ENCODE peak calls at places on chromosome 4, in eight cellular contexts. Y, F, N, L, S, B, M and H are unnamed samples. For H3K4me1, the result is how much of the 10 kb centered on the place peaks cover.

GRCh38 chr4:180947421-180947820 is 1295.8 kb upstream of the TENM3 start:
- DNase-seq in Y (peak), F (no peak), N (peak), L (peak), S (no peak), B (no peak), M (no peak), H (peak)

GRCh38 chr4:124993838-124994237 is 281.3 kb upstream of the ANKRD50 start:
- DNase-seq in Y (no peak), F (no peak), N (no peak), L (no peak), S (no peak), B (no peak), M (no peak), H (no peak)

GRCh38 chr4:63296773-63297172 is 1112.5 kb downstream of the TECRL start:
- DNase-seq in Y (no peak), F (peak), N (no peak), L (no peak), S (no peak), B (no peak), M (no peak), H (no peak)

GRCh38 chr4:68748181-68748981 is 67.4 kb upstream of the UGT2B10 start:
- DNase-seq in Y (no peak), F (no peak), N (no peak), L (peak), S (no peak), B (no peak), M (no peak), H (no peak)

GRCh38 chr4:90753068-90753467 is 625.9 kb downstream of the CCSER1 start:
- DNase-seq in Y (no peak), F (no peak), N (no peak), L (no peak), S (no peak), B (no peak), M (no peak), H (no peak)

GRCh38 chr4:1568855-1569460 is 115.2 kb downstream of the FAM53A start:
- DNase-seq in Y (no peak), F (no peak), N (no peak), L (no peak), S (no peak), B (no peak), M (no peak), H (no peak)

GRCh38 chr4:2281575-2282343 is 19.9 kb upstream of the MXD4 start:
- DNase-seq in Y (no peak), F (no peak), N (no peak), L (no peak), S (no peak), B (no peak), M (no peak), H (no peak)

GRCh38 chr4:53721276-53721675 is 130.0 kb upstream of the LNX1 start:
- DNase-seq in Y (no peak), F (no peak), N (no peak), L (no peak), S (no peak), B (no peak), M (no peak), H (no peak)

GRCh38 chr4:41692717-41693345 is 55.7 kb downstream of the PHOX2B start:
- DNase-seq in Y (peak), F (peak), N (peak), L (peak), S (no peak), B (no peak), M (peak), H (peak)

GRCh38 chr4:128653514-128654420 is 155.7 kb upstream of the JADE1 start:
- DNase-seq in Y (peak), F (peak), N (peak), L (no peak), S (no peak), B (no peak), M (no peak), H (no peak)

GRCh38 chr4:185504098-185505047 is 30.9 kb downstream of the PDLIM3 start:
- DNase-seq in Y (peak), F (no peak), N (no peak), L (no peak), S (no peak), B (peak), M (no peak), H (no peak)

GRCh38 chr4:963276-964225 is 9.8 kb downstream of the DGKQ start:
- DNase-seq in Y (no peak), F (no peak), N (no peak), L (no peak), S (no peak), B (no peak), M (no peak), H (no peak)

GRCh38 chr4:129254126-129254525 is 158.2 kb downstream of the C4orf33 start:
- DNase-seq in Y (no peak), F (no peak), N (peak), L (peak), S (no peak), B (no peak), M (no peak), H (no peak)

GRCh38 chr4:145260091-145260490 is 79.7 kb upstream of the OTUD4 start:
- DNase-seq in Y (no peak), F (no peak), N (no peak), L (no peak), S (no peak), B (no peak), M (no peak), H (peak)

GRCh38 chr4:80150387-80151173 is 46.7 kb upstream of the PRDM8 start:
- DNase-seq in Y (no peak), F (no peak), N (no peak), L (no peak), S (no peak), B (no peak), M (no peak), H (no peak)

GRCh38 chr4:8332038-8332857 is 62.7 kb downstream of the HTRA3 start:
- DNase-seq in Y (no peak), F (no peak), N (no peak), L (no peak), S (no peak), B (no peak), M (no peak), H (no peak)

GRCh38 chr4:111506706-111507105 is 638.5 kb upstream of the FAM241A start:
- DNase-seq in Y (peak), F (no peak), N (peak), L (no peak), S (no peak), B (no peak), M (no peak), H (no peak)

GRCh38 chr4:96052827-96053226 is 212.9 kb downstream of the PDHA2 start:
- DNase-seq in Y (no peak), F (no peak), N (peak), L (peak), S (no peak), B (no peak), M (no peak), H (no peak)

GRCh38 chr4:4685810-4686209 is 144.0 kb upstream of the STX18 start:
- DNase-seq in Y (no peak), F (no peak), N (no peak), L (no peak), S (no peak), B (no peak), M (no peak), H (no peak)

GRCh38 chr4:84908876-84909275 is 57.6 kb downstream of the WDFY3 start:
- DNase-seq in Y (no peak), F (no peak), N (no peak), L (no peak), S (no peak), B (no peak), M (no peak), H (no peak)

GRCh38 chr4:8568068-8568668 is 12.0 kb upstream of the GPR78 start:
- DNase-seq in Y (peak), F (no peak), N (peak), L (no peak), S (no peak), B (no peak), M (no peak), H (peak)

GRCh38 chr4:3443750-3444309 is 2.1 kb downstream of the HGFAC start:
- DNase-seq in Y (no peak), F (no peak), N (no peak), L (no peak), S (no peak), B (no peak), M (no peak), H (no peak)

GRCh38 chr4:986949-987688 is at the start of gene IDUA:
- DNase-seq in Y (peak), F (peak), N (peak), L (peak), S (peak), B (peak), M (peak), H (peak)

GRCh38 chr4:6575503-6576240 is 683 bp downstream of the MAN2B2 start:
- DNase-seq in Y (no peak), F (no peak), N (no peak), L (no peak), S (no peak), B (no peak), M (no peak), H (no peak)

GRCh38 chr4:6576512-6576911 is 1.5 kb downstream of the MAN2B2 start:
- DNase-seq in Y (no peak), F (no peak), N (no peak), L (peak), S (no peak), B (no peak), M (peak), H (no peak)

GRCh38 chr4:6573551-6573950 is 1.4 kb upstream of the MAN2B2 start:
- DNase-seq in Y (no peak), F (no peak), N (no peak), L (no peak), S (no peak), B (no peak), M (no peak), H (no peak)

GRCh38 chr4:6574747-6575502 is at the start of gene MAN2B2:
- DNase-seq in Y (peak), F (peak), N (peak), L (peak), S (peak), B (peak), M (peak), H (peak)

GRCh38 chr4:6573986-6574746 is 823 bp upstream of the MAN2B2 start:
- DNase-seq in Y (no peak), F (no peak), N (no peak), L (no peak), S (no peak), B (no peak), M (no peak), H (no peak)
- H3K4me3 ChIP-seq in Y (peak), F (peak), N (peak), L (peak), S (peak), B (peak), M (peak), H (peak)

DNA sequence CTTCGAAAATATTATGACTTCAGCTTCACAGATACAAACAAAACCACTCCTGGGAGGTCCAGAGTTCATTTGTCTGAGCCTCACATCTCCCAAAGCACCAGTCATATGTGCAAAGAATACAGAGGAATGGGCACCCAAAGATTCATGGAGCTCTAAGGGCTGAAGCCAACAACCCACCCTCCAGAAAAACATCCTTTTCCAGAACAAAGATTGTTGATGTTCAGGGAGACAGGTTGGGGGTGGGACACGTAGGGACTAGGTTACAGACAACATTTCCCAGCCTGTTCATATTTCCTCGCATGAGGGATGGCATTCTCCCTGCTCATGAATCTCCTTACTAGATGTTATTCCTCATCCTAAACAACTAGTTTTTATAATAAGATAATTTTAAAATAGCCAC is 71.2 kb downstream of the METTL14 start:
- DNase-seq in Y (no peak), F (no peak), N (no peak), L (no peak), S (no peak), B (no peak), M (no peak), H (no peak)
- H3K4me1 ChIP-seq in Y (under half), F (under half), N (half or more), L (under half), S (under half), B (under half), M (under half), H (under half)

GRCh38 chr4:153151535-153152452 is 52.4 kb upstream of the TRIM2 start:
- DNase-seq in Y (peak), F (peak), N (peak), L (peak), S (no peak), B (peak), M (peak), H (peak)
- H3K4me3 ChIP-seq in Y (no peak), F (peak), N (no peak), L (no peak), S (peak), B (peak), M (peak), H (peak)

GRCh38 chr4:184473265-184473514 is 1.2 kb downstream of the IRF2 start:
- DNase-seq in Y (no peak), F (no peak), N (no peak), L (no peak), S (no peak), B (no peak), M (peak), H (no peak)

GRCh38 chr4:184472540-184473264 is 1.6 kb downstream of the IRF2 start:
- DNase-seq in Y (peak), F (peak), N (peak), L (peak), S (peak), B (peak), M (peak), H (peak)

GRCh38 chr4:184475096-184475461 is 729 bp upstream of the IRF2 start:
- DNase-seq in Y (peak), F (peak), N (peak), L (peak), S (no peak), B (peak), M (peak), H (peak)

GRCh38 chr4:184473515-184474260 is 662 bp downstream of the IRF2 start:
- DNase-seq in Y (peak), F (peak), N (peak), L (peak), S (no peak), B (peak), M (peak), H (peak)

DNA sequence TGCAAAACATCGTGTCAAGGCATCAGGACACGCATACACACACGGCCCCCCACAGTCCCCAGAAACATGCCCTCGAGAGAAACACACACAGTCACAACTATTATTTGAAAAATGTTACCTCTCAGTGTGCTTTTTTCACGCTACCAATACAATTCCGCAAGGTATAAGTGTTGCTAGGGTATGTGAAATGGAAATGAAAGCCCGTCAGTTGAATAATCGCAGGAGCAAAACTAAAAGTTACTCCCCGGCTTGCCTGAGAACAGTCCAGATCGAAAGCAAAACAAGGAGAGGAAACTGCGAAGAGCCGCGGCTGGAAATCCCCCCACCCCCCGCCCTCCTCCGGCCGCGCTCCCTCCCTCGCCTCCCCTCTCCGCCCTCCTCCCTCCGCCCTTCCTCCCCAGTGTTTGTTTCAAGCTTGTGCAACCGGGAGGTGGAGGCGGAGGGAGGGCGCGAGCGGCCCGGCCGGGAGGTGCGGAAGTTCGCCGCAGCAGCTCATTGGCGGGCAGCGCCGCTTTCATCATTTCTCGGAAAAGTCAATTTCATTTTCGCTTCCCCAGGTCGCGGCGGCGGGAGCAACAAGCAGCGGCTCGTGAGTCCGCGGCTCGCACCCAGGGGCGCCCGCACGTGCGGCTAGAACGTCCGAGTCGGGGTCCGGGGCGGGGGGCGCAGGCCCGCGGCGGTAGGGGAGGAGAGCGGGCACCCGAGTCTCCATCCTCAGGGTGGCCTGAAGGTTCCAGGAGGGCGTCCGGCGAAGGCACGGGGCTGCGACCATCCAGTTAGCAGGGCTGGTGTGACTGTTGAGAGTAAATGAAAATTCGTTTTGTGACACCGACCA is at the start of gene IRF2:
- DNase-seq in Y (peak), F (peak), N (peak), L (peak), S (peak), B (peak), M (peak), H (peak)
- H3K4me1 ChIP-seq in Y (under half), F (under half), N (under half), L (under half), S (under half), B (half or more), M (under half), H (under half)

GRCh38 chr4:169270156-169270809 is 473 bp downstream of the SH3RF1 start:
- DNase-seq in Y (no peak), F (peak), N (peak), L (peak), S (peak), B (peak), M (peak), H (peak)

GRCh38 chr4:169270810-169271691 is at the start of gene SH3RF1:
- DNase-seq in Y (peak), F (peak), N (peak), L (peak), S (peak), B (peak), M (peak), H (peak)

GRCh38 chr4:169274033-169274432 is 3.3 kb upstream of the SH3RF1 start:
- DNase-seq in Y (no peak), F (no peak), N (no peak), L (no peak), S (no peak), B (no peak), M (no peak), H (no peak)

GRCh38 chr4:169271692-169272007 is 894 bp upstream of the SH3RF1 start:
- DNase-seq in Y (no peak), F (no peak), N (peak), L (no peak), S (no peak), B (no peak), M (no peak), H (no peak)

DNA sequence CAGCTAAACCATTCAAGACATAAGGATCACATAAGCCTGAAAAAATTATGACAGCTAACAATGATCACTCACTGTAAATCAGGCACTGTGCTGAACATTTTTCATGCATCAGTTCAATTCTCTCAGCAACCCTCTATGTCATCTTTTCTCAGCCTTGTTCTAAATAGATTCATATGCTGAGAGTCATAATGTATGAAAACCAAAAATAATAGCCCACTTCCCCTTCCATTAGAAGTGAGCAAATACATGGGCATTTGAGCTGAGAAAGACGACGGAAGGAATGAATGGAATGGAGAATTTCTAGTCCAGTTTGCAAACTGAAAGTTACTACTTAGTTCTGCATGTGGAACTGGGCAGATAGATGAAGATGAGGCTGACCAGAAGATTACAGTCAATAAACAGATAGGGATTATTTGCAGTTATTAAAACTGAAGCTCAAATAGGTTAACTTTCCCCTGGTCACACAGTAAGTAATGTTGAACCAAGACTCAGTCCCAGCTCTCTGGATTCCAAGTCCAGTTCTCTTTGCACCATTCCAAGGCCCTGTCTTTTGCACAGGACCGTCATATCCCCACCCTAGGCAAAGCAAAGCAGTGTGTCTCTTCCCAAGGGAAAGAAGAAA is 1.6 kb upstream of the SH3RF1 start:
- DNase-seq in Y (peak), F (no peak), N (peak), L (peak), S (no peak), B (no peak), M (no peak), H (no peak)
- H3K4me3 ChIP-seq in Y (peak), F (no peak), N (peak), L (no peak), S (no peak), B (no peak), M (no peak), H (no peak)

GRCh38 chr4:142703694-142704309 is 142.3 kb downstream of the INPP4B start:
- DNase-seq in Y (no peak), F (no peak), N (no peak), L (peak), S (no peak), B (no peak), M (no peak), H (no peak)
- H3K4me1 ChIP-seq in Y (under half), F (under half), N (under half), L (under half), S (under half), B (under half), M (under half), H (under half)

DNA sequence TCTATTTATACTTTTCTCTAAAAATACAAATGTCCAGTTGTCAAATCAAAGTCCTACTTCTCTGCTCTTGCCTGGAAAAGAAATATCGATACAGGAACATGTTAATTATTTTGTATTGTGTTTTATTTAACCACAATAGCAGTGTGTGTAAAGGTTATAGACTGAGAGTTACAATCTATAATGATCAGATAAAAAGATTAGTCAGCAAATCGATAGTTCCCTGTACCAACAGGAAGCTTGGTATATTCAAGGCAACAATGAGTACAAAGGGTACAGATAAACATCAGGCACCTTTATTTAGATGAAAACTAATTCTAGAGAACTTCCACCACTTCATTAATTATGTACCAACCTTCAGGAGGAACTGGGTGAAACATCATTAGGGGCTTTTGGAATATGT is 469.5 kb downstream of the GBA3 start:
- DNase-seq in Y (no peak), F (no peak), N (no peak), L (no peak), S (no peak), B (no peak), M (no peak), H (no peak)
- H3K4me3 ChIP-seq in Y (no peak), F (no peak), N (no peak), L (no peak), S (no peak), B (no peak), M (no peak), H (no peak)